ENCODE peak calls at places on chromosomes 4 and X, in six cellular contexts. F is CD4-positive, alpha-beta T cell; R is H54; D is astrocyte of the spinal cord; V is activated CD4-positive, alpha-beta T cell treated with anti-CD3 and anti-CD28 coated beads, Interleukin-2, amount 10 ng/mL, durations not matched to agents 7 days and 5 days; O is left cardiac atrium. I is an unnamed sample.

GRCh38 chr4:138815811-138816210 is 199.8 kb upstream of the NOCT start:
- DNase-seq in F (no peak), R (no peak), D (no peak), V (no peak), O (no peak), I (no peak)

GRCh38 chr4:126757219-126757618 is 875.5 kb upstream of the INTU start:
- DNase-seq in F (no peak), R (no peak), D (peak; percentile 45), V (no peak), O (no peak), I (no peak)

GRCh38 chr4:48445704-48446103 is 37.4 kb upstream of the SLC10A4 start:
- DNase-seq in F (no peak), R (no peak), D (peak; percentile 19), V (no peak), O (no peak), I (no peak)

GRCh38 chr4:73883306-73883705 is 14.1 kb downstream of the CXCL1 start:
- DNase-seq in F (no peak), R (no peak), D (peak; percentile 89), V (no peak), O (no peak), I (no peak)

GRCh38 chrX:113400193-113400704 is 559.6 kb upstream of the AMOT start:
- DNase-seq in F (no peak), R (no peak), D (peak; percentile 4), V (no peak), O (no peak), I (no peak)

GRCh38 chr4:4658051-4658450 is 116.2 kb upstream of the STX18 start:
- DNase-seq in F (no peak), R (no peak), D (no peak), V (no peak), O (no peak), I (no peak)

GRCh38 chr4:91064157-91064853 is 937.1 kb downstream of the CCSER1 start:
- DNase-seq in F (no peak), R (no peak), D (peak; percentile 77), V (no peak), O (no peak), I (peak; percentile 22)

GRCh38 chr4:85081196-85081595 is 114.7 kb upstream of the WDFY3 start:
- DNase-seq in F (no peak), R (no peak), D (no peak), V (no peak), O (no peak), I (no peak)

GRCh38 chrX:112672788-112673560 is 6.8 kb downstream of the LHFPL1 start:
- DNase-seq in F (no peak), R (no peak), D (no peak), V (no peak), O (no peak), I (no peak)

GRCh38 chr4:8081621-8082516 is 76.7 kb downstream of the ABLIM2 start:
- DNase-seq in F (no peak), R (no peak), D (no peak), V (no peak), O (no peak), I (no peak)

GRCh38 chrX:82734140-82734539 is 774.0 kb upstream of the POU3F4 start:
- DNase-seq in F (no peak), R (no peak), D (no peak), V (no peak), O (no peak), I (no peak)

GRCh38 chrX:118872102-118872566 is 48.5 kb downstream of the ZCCHC12 start:
- DNase-seq in F (no peak), R (peak; percentile 32), D (no peak), V (no peak), O (no peak), I (peak; percentile 68)